ENCODE peak calls at places on chromosomes 2 and 18, in seven cellular contexts. E is upper lobe of right lung, X is spleen, K is pancreas, V is GM23248, M is aorta, Z is right cardiac atrium. U is an unnamed sample.
A peak's percentile ranks its signal among the peaks of the same experiment; 100 is the strongest.

GRCh38 chr2:98484121-98484557 is 39.5 kb downstream of the INPP4A start:
- DNase-seq in E (no peak), X (peak; percentile 68), K (no peak), V (no peak), M (no peak), Z (no peak), U (no peak)

GRCh38 chr2:149544692-149545091 is 42.9 kb downstream of the MMADHC start:
- DNase-seq in E (no peak), X (no peak), K (no peak), V (no peak), M (no peak), Z (no peak), U (no peak)

GRCh38 chr2:102258386-102259074 is 52.8 kb upstream of the IL1RL1 start:
- DNase-seq in E (no peak), X (no peak), K (no peak), V (peak; percentile 98), M (no peak), Z (no peak), U (no peak)

GRCh38 chr2:159091981-159092380 is 123.5 kb downstream of the TANC1 start:
- DNase-seq in E (no peak), X (no peak), K (no peak), V (peak; percentile 36), M (no peak), Z (no peak), U (no peak)

GRCh38 chr2:111049792-111050640 is 70.7 kb upstream of the BCL2L11 start:
- DNase-seq in E (no peak), X (no peak), K (peak; percentile 55), V (peak; percentile 11), M (no peak), Z (no peak), U (no peak)

GRCh38 chr2:215917953-215918620 is 95.3 kb downstream of the MREG start:
- DNase-seq in E (no peak), X (no peak), K (no peak), V (peak; percentile 80), M (no peak), Z (no peak), U (no peak)

GRCh38 chr2:66495788-66496640 is 61.1 kb downstream of the MEIS1 start:
- DNase-seq in E (no peak), X (no peak), K (peak; percentile 58), V (peak; percentile 96), M (peak; percentile 73), Z (peak; percentile 68), U (no peak)

GRCh38 chr2:236184701-236185100 is 16.5 kb upstream of the GBX2 start:
- DNase-seq in E (no peak), X (no peak), K (no peak), V (no peak), M (no peak), Z (no peak), U (no peak)

GRCh38 chr2:1627628-1628371 is 116.5 kb downstream of the PXDN start:
- DNase-seq in E (no peak), X (peak; percentile 38), K (no peak), V (no peak), M (peak; percentile 17), Z (no peak), U (no peak)

GRCh38 chr2:43436431-43436830 is 159.4 kb downstream of the THADA start:
- DNase-seq in E (no peak), X (no peak), K (no peak), V (no peak), M (no peak), Z (no peak), U (no peak)

GRCh38 chr2:22494156-22494555 is 890.8 kb upstream of the KLHL29 start:
- DNase-seq in E (no peak), X (no peak), K (no peak), V (no peak), M (no peak), Z (no peak), U (no peak)

GRCh38 chr18:13611058-13611615 is 115.2 kb downstream of the FAM210A start:
- DNase-seq in E (no peak), X (peak; percentile 74), K (no peak), V (peak; percentile 66), M (peak; percentile 75), Z (peak; percentile 86), U (peak; percentile 38)

GRCh38 chr2:171703574-171704347 is 16.5 kb downstream of the DYNC1I2 start:
- DNase-seq in E (no peak), X (no peak), K (no peak), V (peak; percentile 71), M (no peak), Z (no peak), U (no peak)

GRCh38 chr2:183752571-183752970 is 628.3 kb downstream of the NUP35 start:
- DNase-seq in E (no peak), X (no peak), K (no peak), V (no peak), M (no peak), Z (no peak), U (no peak)

GRCh38 chr2:100427111-100427510 is 9.6 kb upstream of the CHST10 start:
- DNase-seq in E (no peak), X (no peak), K (no peak), V (no peak), M (no peak), Z (no peak), U (no peak)

GRCh38 chr2:10646153-10646552 is 43.6 kb downstream of the NOL10 start:
- DNase-seq in E (no peak), X (no peak), K (no peak), V (no peak), M (no peak), Z (no peak), U (no peak)

GRCh38 chr18:11529081-11529480 is 80.3 kb upstream of the SLC35G4 start:
- DNase-seq in E (no peak), X (no peak), K (no peak), V (peak; percentile 45), M (no peak), Z (no peak), U (no peak)

GRCh38 chr2:65281626-65282351 is 54.2 kb downstream of the ACTR2 start:
- DNase-seq in E (no peak), X (no peak), K (no peak), V (no peak), M (no peak), Z (peak; percentile 74), U (no peak)

DNA sequence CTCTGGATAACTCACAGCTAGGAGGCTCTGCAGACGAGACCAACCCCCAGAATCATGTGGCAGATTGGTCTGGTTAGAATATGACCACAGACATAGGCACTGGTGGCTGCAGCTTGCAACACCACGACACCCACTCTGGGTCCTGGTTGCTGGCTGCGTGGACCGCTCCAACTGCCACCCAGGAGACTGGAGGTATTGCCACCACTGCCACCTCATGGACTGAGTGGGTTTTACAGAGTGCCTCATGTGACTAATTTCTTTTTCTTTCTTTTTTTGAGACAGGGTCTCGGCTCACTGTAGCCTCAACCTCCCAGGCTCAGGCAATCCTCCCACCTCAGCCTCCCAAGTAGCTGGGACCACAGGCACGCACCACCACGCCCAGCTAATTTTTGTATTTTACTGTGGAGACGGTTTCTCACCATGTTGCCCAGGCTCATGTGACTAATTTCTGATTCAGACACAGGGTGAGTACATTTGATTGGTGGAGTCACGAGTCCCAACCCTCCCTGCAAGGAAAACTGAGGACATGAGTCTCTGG is 29.9 kb upstream of the NT5DC4 start:
- DNase-seq in E (peak; percentile 91), X (peak; percentile 90), K (peak; percentile 27), V (peak; percentile 82), M (peak; percentile 82), Z (peak; percentile 84), U (peak; percentile 44)
- H3K4me3 ChIP-seq in E (no peak overlapping the region), X (no peak overlapping the region), K (no peak overlapping the region), V (no peak overlapping the region), M (no peak overlapping the region), Z (no peak overlapping the region), U (no peak overlapping the region)

GRCh38 chr2:96530144-96530430 is 6.5 kb upstream of the ARID5A start:
- DNase-seq in E (peak; percentile 42), X (no peak), K (no peak), V (no peak), M (no peak), Z (no peak), U (no peak)

GRCh38 chr2:96531872-96532505 is 4.6 kb upstream of the ARID5A start:
- DNase-seq in E (peak; percentile 89), X (peak; percentile 89), K (peak; percentile 75), V (peak; percentile 100), M (peak; percentile 97), Z (peak; percentile 97), U (peak; percentile 95)

GRCh38 chr2:96531366-96531765 is 5.2 kb upstream of the ARID5A start:
- DNase-seq in E (peak; percentile 53), X (no peak), K (no peak), V (no peak), M (peak; percentile 59), Z (peak; percentile 55), U (no peak)

GRCh38 chr2:96529376-96530143 is 7.0 kb upstream of the ARID5A start:
- DNase-seq in E (peak; percentile 55), X (peak; percentile 73), K (no peak), V (no peak), M (peak; percentile 48), Z (peak; percentile 44), U (no peak)

DNA sequence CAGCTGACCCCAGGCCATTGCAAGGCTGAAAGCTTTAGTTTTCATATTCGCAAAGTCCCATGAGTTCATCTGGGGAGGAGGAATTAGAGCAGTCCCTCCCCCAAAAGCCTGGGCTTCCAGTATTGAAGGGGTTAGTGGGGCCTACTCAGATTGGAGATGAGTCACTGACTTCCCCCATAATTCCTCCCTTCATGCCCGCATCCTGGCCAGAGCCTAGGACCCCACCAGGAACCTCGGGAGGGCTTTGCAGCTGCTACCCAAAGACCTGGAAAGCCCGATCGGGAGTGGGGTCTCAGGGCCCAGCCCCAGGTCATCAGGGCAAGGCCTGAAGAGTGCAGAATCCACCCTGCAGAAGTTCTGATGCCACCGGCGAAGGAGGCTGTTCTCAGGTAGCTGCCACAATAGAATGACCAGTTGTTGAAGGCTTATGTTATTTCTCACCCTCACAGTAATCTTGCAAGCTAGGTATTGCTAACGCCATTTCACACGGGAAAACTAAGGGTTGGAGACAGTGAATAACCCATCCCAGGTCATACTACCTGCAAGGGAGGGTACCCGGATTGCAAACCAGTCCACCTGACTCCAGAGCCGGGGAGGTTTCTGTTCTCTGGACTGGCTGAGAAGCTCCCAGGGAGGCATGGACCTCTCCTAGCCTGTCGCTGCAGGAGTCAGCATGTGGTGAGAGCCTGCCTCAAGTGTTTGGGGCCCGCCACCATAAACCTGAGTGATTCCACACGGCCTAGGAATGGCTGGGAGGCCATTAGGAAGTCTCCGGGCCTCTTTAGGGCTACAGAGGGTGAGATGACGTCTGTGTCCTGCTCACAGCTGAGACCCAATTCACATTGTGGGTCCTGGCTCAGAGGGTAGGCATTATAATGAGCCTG is 5.8 kb upstream of the ARID5A start:
- DNase-seq in E (peak; percentile 48), X (no peak), K (no peak), V (no peak), M (peak; percentile 50), Z (peak; percentile 40), U (no peak)
- H3K27ac ChIP-seq in E (no peak overlapping the region), X (no peak overlapping the region), K (no peak overlapping the region), V (no peak overlapping the region), M (peak overlapping the region; percentile 64), Z (peak overlapping the region; percentile 49), U (peak overlapping the region; percentile 94)

GRCh38 chr18:67428805-67429204 is 87.7 kb downstream of the DSEL start:
- DNase-seq in E (no peak), X (no peak), K (no peak), V (peak; percentile 38), M (no peak), Z (no peak), U (no peak)
- H3K4me3 ChIP-seq in E (no peak overlapping the region), X (no peak overlapping the region), K (no peak overlapping the region), V (no peak overlapping the region), M (no peak overlapping the region), Z (no peak overlapping the region), U (no peak overlapping the region)

DNA sequence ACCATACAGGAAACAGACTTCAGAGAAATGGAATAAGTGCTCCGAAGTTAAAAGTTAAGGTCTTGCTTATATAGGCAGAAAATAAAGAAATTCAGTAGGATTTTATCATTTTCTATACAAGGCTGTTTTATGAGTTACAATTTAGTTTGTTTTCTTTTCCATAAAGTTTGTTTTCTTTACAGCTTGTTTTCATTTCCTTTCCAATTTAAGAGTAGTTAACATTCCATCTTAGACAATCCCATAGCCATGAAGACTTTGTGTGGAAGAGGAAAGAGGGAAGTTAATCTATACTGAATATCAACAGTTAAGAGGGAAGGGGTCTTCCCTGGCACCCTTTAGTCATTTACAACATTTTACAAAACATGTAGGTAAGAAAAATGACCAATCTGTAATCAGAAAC is 26.5 kb downstream of the TTC32 start:
- DNase-seq in E (no peak), X (no peak), K (no peak), V (no peak), M (no peak), Z (no peak), U (no peak)
- H3K27ac ChIP-seq in E (no peak overlapping the region), X (no peak overlapping the region), K (no peak overlapping the region), V (no peak overlapping the region), M (no peak overlapping the region), Z (no peak overlapping the region), U (no peak overlapping the region)

U was measured in gastrocnemius medialis.